ENCODE peak calls at places on chromosomes 6 and 20, in six cellular contexts. One of them, this sample, is unnamed.

GRCh38 chr6:112466378-112467151 is 119.4 kb downstream of the RFPL4B start:
- ATAC-seq in upper lobe of left lung: no peak
- ATAC-seq in HCT116: peak; percentile 44
- ATAC-seq in HepG2: no peak
- ATAC-seq in GM12878: peak; percentile 74
- ATAC-seq in K562: no peak
- ATAC-seq in this sample: no peak

GRCh38 chr6:11789754-11790153 is 11.2 kb upstream of the ADTRP start:
- ATAC-seq in HCT116: no peak
- ATAC-seq in GM12878: no peak
- ATAC-seq in upper lobe of left lung: peak; percentile 70
- ATAC-seq in HepG2: no peak
- ATAC-seq in K562: no peak
- ATAC-seq in this sample: no peak

GRCh38 chr6:38671885-38672467 is 31.0 kb downstream of the GLO1 start:
- ATAC-seq in HCT116: peak; percentile 92
- ATAC-seq in K562: peak; percentile 91
- ATAC-seq in upper lobe of left lung: peak; percentile 65
- ATAC-seq in GM12878: peak; percentile 91
- ATAC-seq in HepG2: peak; percentile 91
- ATAC-seq in this sample: no peak

GRCh38 chr20:2693996-2694471 is 1.5 kb downstream of the EBF4 start:
- ATAC-seq in upper lobe of left lung: no peak
- ATAC-seq in HepG2: peak; percentile 3
- ATAC-seq in GM12878: no peak
- ATAC-seq in K562: no peak
- ATAC-seq in HCT116: peak; percentile 19
- ATAC-seq in this sample: no peak

GRCh38 chr6:53654745-53655240 is 10.8 kb downstream of the KLHL31 start:
- ATAC-seq in GM12878: no peak
- ATAC-seq in HCT116: no peak
- ATAC-seq in HepG2: no peak
- ATAC-seq in K562: no peak
- ATAC-seq in upper lobe of left lung: no peak
- ATAC-seq in this sample: no peak

GRCh38 chr6:40426341-40427066 is 160.7 kb downstream of the LRFN2 start:
- ATAC-seq in HepG2: no peak
- ATAC-seq in HCT116: no peak
- ATAC-seq in upper lobe of left lung: no peak
- ATAC-seq in GM12878: no peak
- ATAC-seq in K562: no peak
- ATAC-seq in this sample: no peak

GRCh38 chr6:118913161-118913560 is 19.2 kb downstream of the ASF1A start:
- ATAC-seq in upper lobe of left lung: no peak
- ATAC-seq in HepG2: peak; percentile 62
- ATAC-seq in HCT116: no peak
- ATAC-seq in GM12878: no peak
- ATAC-seq in K562: no peak
- ATAC-seq in this sample: no peak

GRCh38 chr20:50794181-50794845 is 548 bp upstream of the BCAS4 start:
- ATAC-seq in HepG2: no peak
- ATAC-seq in GM12878: no peak
- ATAC-seq in HCT116: peak; percentile 0
- ATAC-seq in upper lobe of left lung: no peak
- ATAC-seq in K562: no peak
- ATAC-seq in this sample: no peak

GRCh38 chr20:50854512-50855249 is 59.8 kb downstream of the BCAS4 start:
- ATAC-seq in upper lobe of left lung: no peak
- ATAC-seq in GM12878: no peak
- ATAC-seq in K562: no peak
- ATAC-seq in HepG2: no peak
- ATAC-seq in HCT116: no peak
- ATAC-seq in this sample: no peak

GRCh38 chr6:168096271-168096764 is 17.3 kb upstream of the FRMD1 start:
- ATAC-seq in HepG2: no peak
- ATAC-seq in upper lobe of left lung: no peak
- ATAC-seq in K562: no peak
- ATAC-seq in HCT116: no peak
- ATAC-seq in GM12878: no peak
- ATAC-seq in this sample: no peak

GRCh38 chr6:69918766-69919165 is 52.4 kb downstream of the COL19A1 start:
- ATAC-seq in K562: no peak
- ATAC-seq in GM12878: no peak
- ATAC-seq in HCT116: no peak
- ATAC-seq in HepG2: no peak
- ATAC-seq in upper lobe of left lung: no peak
- ATAC-seq in this sample: no peak

GRCh38 chr20:6674831-6675230 is 92.7 kb upstream of the BMP2 start:
- ATAC-seq in HepG2: no peak
- ATAC-seq in K562: no peak
- ATAC-seq in upper lobe of left lung: no peak
- ATAC-seq in HCT116: no peak
- ATAC-seq in GM12878: no peak
- ATAC-seq in this sample: no peak

GRCh38 chr6:170108890-170109587 is 181.8 kb downstream of the DLL1 start:
- ATAC-seq in upper lobe of left lung: no peak
- ATAC-seq in K562: no peak
- ATAC-seq in HCT116: no peak
- ATAC-seq in GM12878: no peak
- ATAC-seq in HepG2: no peak
- ATAC-seq in this sample: no peak

GRCh38 chr6:79784013-79784753 is 153.1 kb downstream of the SH3BGRL2 start:
- ATAC-seq in GM12878: no peak
- ATAC-seq in HepG2: no peak
- ATAC-seq in K562: no peak
- ATAC-seq in upper lobe of left lung: no peak
- ATAC-seq in HCT116: no peak
- ATAC-seq in this sample: no peak

GRCh38 chr20:19975436-19975799 is 41.7 kb upstream of the NAA20 start:
- ATAC-seq in GM12878: no peak
- ATAC-seq in HepG2: no peak
- ATAC-seq in K562: no peak
- ATAC-seq in HCT116: no peak
- ATAC-seq in upper lobe of left lung: peak; percentile 8
- ATAC-seq in this sample: no peak

DNA sequence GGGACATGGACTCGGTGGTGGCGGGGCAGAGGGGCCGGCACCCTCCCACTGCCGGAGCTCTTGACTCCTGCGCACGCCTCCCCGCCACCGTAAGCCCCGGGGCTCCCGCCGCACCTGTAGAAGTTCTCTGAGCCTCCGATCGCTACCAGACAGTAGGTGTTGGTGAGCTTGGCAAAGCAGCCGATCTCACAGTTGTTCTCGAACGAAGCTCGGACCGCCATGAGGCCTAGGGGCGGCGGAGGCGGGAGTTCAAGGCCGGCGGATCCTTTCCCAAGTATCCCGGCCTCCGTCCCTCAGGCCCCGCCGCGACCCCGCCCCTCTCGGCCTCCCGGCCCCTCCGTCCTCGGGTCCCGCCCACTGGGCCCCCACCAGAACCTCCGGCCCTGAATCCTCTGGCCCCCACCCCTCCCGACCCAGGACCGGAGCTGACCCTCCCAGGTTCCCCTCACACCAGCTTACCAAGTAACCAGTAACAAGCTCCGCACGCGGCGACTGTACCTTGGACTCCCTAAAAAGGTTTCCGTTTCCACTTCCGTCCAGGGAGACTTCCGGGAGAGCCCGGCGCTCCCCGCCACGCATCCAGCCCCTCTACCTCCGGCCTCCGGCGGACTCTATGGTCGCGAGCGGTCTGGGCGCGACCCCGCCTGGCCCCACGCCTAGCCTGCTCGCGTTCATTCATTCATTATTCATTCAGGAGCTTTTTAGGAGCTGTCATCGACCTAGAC is at the start of gene EIF6:
- ATAC-seq in HCT116: peak; percentile 90
- ATAC-seq in GM12878: peak; percentile 95
- ATAC-seq in upper lobe of left lung: peak; percentile 93
- ATAC-seq in K562: peak; percentile 95
- ATAC-seq in HepG2: peak; percentile 76
- ATAC-seq in this sample: peak; percentile 92
- TF ChIP-seq POLR2A in HCT116: peak; percentile 57
- TF ChIP-seq POLR2A in GM12878: peak; percentile 63
- TF ChIP-seq POLR2A in upper lobe of left lung: peak; percentile 7
- TF ChIP-seq POLR2A in K562: peak; percentile 85
- TF ChIP-seq POLR2A in HepG2: peak; percentile 94
- TF ChIP-seq POLR2A in this sample: peak; percentile 25

DNA sequence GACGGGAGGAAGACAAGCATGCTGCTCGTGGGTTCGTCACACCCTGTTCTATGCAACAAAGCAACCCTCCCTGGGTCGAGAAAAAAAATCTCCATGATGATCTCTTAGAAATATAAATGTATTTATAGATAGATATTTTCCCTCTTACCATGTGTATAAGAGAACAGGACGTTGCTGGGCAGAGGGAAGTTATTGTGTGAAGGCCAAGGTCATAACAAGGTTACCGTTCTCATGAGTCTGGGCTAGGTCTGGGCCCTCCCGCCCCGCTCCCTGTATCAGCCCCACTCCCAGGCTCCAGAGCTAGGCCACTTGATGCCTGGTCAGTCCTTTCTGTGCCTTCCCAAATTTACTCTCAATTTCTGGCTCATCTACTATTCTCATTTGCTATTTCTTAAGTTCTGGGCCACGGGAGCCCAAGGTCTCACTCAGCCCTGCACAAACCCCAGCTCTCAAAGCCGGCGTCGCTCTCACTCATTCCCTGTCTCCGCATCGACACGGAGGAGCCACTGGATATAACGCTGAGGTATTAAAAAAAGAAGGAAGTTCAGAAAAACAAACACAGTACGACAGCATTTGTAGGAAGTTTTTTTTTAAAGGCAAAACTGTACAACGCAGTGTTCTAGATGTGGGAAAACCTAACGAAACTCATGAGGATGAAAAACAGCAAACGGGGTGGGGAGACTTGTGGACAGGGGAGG is 96.8 kb downstream of the PSMG4 start:
- ATAC-seq in HepG2: peak; percentile 18
- ATAC-seq in GM12878: no peak
- ATAC-seq in HCT116: no peak
- ATAC-seq in K562: peak; percentile 72
- ATAC-seq in upper lobe of left lung: peak; percentile 31
- ATAC-seq in this sample: peak; percentile 52
- TF ChIP-seq POLR2AphosphoS5 in HepG2: no peak
- TF ChIP-seq POLR2AphosphoS5 in GM12878: no peak
- TF ChIP-seq POLR2AphosphoS5 in HCT116: no peak
- TF ChIP-seq POLR2AphosphoS5 in K562: no peak
- TF ChIP-seq POLR2AphosphoS5 in upper lobe of left lung: no peak
- TF ChIP-seq POLR2AphosphoS5 in this sample: no peak

GRCh38 chr20:53608071-53608455 is 14.4 kb upstream of the ZNF217 start:
- ATAC-seq in HepG2: no peak
- ATAC-seq in K562: peak; percentile 25
- ATAC-seq in upper lobe of left lung: peak; percentile 47
- ATAC-seq in GM12878: no peak
- ATAC-seq in HCT116: no peak
- ATAC-seq in this sample: no peak

GRCh38 chr20:53609501-53610445 is 16.1 kb upstream of the ZNF217 start:
- ATAC-seq in GM12878: peak; percentile 52
- ATAC-seq in HepG2: no peak
- ATAC-seq in HCT116: peak; percentile 33
- ATAC-seq in K562: peak; percentile 54
- ATAC-seq in upper lobe of left lung: no peak
- ATAC-seq in this sample: no peak

GRCh38 chr20:53606364-53606985 is 12.8 kb upstream of the ZNF217 start:
- ATAC-seq in GM12878: no peak
- ATAC-seq in HCT116: no peak
- ATAC-seq in K562: no peak
- ATAC-seq in HepG2: no peak
- ATAC-seq in upper lobe of left lung: no peak
- ATAC-seq in this sample: no peak

GRCh38 chr20:53611449-53611894 is 17.8 kb upstream of the ZNF217 start:
- ATAC-seq in upper lobe of left lung: no peak
- ATAC-seq in HepG2: no peak
- ATAC-seq in K562: peak; percentile 2
- ATAC-seq in HCT116: peak; percentile 82
- ATAC-seq in GM12878: peak; percentile 84
- ATAC-seq in this sample: peak; percentile 49

DNA sequence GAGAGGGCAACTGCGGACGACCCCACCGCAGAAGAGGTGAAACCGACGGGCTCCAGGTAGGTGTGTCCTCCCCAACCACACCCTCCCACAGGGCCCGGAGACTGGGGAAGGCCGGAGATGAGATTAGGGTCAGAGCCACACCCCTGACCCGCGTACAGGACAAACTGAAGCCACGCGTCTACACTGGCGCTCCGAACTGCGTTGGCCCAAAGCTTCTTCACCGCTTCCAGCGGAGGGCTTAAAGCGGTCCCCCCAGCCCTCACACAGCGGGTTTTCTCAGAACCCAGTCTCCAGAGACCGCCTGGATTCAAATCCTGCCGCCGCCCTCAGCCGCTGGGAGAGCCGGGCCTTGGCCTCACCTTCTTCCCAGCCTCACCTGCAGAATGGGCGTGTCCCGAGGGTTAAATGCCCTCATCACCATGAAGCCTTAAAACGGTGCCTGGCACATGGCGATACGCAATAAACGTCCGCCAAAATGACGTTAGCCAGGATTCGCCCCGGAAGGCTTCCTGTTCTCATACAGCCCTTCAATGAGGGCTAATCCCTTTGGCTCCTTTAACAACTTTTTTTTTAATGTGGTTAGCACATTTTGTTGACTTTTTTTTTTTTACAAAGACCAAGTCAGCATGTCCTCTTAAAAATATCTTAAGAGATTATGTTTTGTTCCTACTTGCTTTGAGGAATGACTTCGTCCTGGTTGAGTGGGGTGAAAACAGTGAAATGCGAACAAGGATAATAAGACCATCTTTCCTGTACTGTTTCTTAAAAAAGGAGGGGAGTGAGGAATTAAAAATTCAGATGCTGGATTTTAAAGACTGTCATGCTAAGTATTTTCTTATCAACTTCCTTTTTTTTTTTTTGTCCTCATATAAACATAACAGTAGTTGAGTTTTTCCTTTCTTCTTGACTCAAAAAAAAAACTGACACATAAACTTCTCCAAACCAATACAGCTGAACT is 15.1 kb upstream of the ZNF217 start:
- ATAC-seq in upper lobe of left lung: no peak
- ATAC-seq in K562: peak; percentile 91
- ATAC-seq in HepG2: peak; percentile 34
- ATAC-seq in GM12878: no peak
- ATAC-seq in HCT116: no peak
- ATAC-seq in this sample: no peak
- H3K4me1 ChIP-seq in upper lobe of left lung: peaks cover 26% of the 10 kb centered on the region
- H3K4me1 ChIP-seq in K562: peaks cover 46% of the 10 kb centered on the region
- H3K4me1 ChIP-seq in HepG2: peaks cover 40% of the 10 kb centered on the region
- H3K4me1 ChIP-seq in GM12878: peaks cover 15% of the 10 kb centered on the region
- H3K4me1 ChIP-seq in HCT116: peaks cover 43% of the 10 kb centered on the region
- H3K4me1 ChIP-seq in this sample: peaks cover 14% of the 10 kb centered on the region

DNA sequence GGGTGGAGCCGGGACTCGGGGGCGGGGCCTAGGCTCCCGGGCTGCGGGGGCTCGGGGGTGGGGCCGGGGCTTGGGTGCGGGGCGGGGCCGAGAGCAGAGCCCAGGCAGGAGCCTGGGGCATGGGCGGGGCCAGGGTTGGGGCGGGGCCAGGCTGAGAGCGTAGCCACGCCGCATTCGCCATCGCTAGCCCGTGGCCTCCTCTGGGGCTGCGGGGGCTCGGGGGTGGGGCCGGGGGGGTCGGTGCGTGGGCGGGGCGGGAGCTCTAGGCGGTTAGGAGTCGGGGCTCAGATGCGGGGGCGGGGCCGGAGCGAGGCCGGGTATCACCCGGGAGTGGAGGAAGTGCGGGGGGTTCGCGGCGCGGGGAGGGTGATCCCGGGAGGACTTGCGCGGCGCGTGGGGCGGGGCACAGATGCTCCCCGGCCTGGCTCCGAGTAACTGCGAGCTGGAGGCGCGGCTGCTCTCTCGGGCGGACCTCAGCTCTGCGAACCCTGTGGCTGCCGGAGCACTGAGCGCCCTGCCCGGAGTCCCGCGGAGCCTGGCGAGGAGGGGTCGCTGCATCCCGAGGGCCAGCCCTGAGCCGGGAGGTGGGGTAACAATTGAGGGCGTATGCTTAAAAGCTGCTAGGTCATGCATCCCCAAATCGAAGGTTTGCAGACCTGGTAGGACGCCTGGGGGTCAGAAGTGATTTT is 434 bp upstream of the ECI2 start:
- ATAC-seq in upper lobe of left lung: peak; percentile 98
- ATAC-seq in HepG2: peak; percentile 86
- ATAC-seq in HCT116: peak; percentile 90
- ATAC-seq in GM12878: peak; percentile 92
- ATAC-seq in K562: peak; percentile 88
- ATAC-seq in this sample: peak; percentile 93
- TF ChIP-seq POLR2A in upper lobe of left lung: no peak
- TF ChIP-seq POLR2A in HepG2: peak; percentile 75
- TF ChIP-seq POLR2A in HCT116: peak; percentile 9
- TF ChIP-seq POLR2A in GM12878: peak; percentile 64
- TF ChIP-seq POLR2A in K562: peak; percentile 57
- TF ChIP-seq POLR2A in this sample: peak; percentile 34